ENCODE peak calls at places on chromosomes 6 and 20, in five cellular contexts. One of them, this sample, is unnamed.

GRCh38 chr6:13787146-13787545 is 27.2 kb downstream of the MCUR1 start:
- DNase-seq in HCEC 1CT: no peak
- DNase-seq in neural crest cell: peak
- DNase-seq in GM20000: no peak
- DNase-seq in midbrain: no peak
- DNase-seq in this sample: peak

GRCh38 chr20:19625416-19625815 is 132.6 kb upstream of the RIN2 start:
- DNase-seq in HCEC 1CT: no peak
- DNase-seq in midbrain: no peak
- DNase-seq in GM20000: no peak
- DNase-seq in neural crest cell: no peak
- DNase-seq in this sample: no peak

GRCh38 chr20:31560094-31560899 is 44.8 kb upstream of the ID1 start:
- DNase-seq in HCEC 1CT: peak
- DNase-seq in neural crest cell: peak
- DNase-seq in GM20000: peak
- DNase-seq in midbrain: peak
- DNase-seq in this sample: peak

GRCh38 chr20:45080867-45081616 is 19.9 kb downstream of the KCNS1 start:
- DNase-seq in HCEC 1CT: peak
- DNase-seq in neural crest cell: no peak
- DNase-seq in GM20000: no peak
- DNase-seq in midbrain: no peak
- DNase-seq in this sample: peak

GRCh38 chr20:20204326-20204725 is 152.0 kb downstream of the CFAP61 start:
- DNase-seq in neural crest cell: no peak
- DNase-seq in midbrain: no peak
- DNase-seq in GM20000: no peak
- DNase-seq in HCEC 1CT: no peak
- DNase-seq in this sample: no peak

GRCh38 chr6:31204751-31205145 is 34.3 kb upstream of the POU5F1 start:
- DNase-seq in midbrain: no peak
- DNase-seq in GM20000: no peak
- DNase-seq in neural crest cell: no peak
- DNase-seq in HCEC 1CT: no peak
- DNase-seq in this sample: no peak

GRCh38 chr20:35121186-35121585 is 25.9 kb downstream of the EDEM2 start:
- DNase-seq in neural crest cell: no peak
- DNase-seq in midbrain: no peak
- DNase-seq in GM20000: no peak
- DNase-seq in HCEC 1CT: no peak
- DNase-seq in this sample: no peak

GRCh38 chr6:111651185-111652034 is 45.7 kb upstream of the TRAF3IP2 start:
- DNase-seq in neural crest cell: no peak
- DNase-seq in midbrain: no peak
- DNase-seq in HCEC 1CT: no peak
- DNase-seq in GM20000: no peak
- DNase-seq in this sample: no peak

GRCh38 chr6:35165630-35166071 is 24.5 kb upstream of the TCP11 start:
- DNase-seq in midbrain: no peak
- DNase-seq in GM20000: no peak
- DNase-seq in HCEC 1CT: peak
- DNase-seq in neural crest cell: no peak
- DNase-seq in this sample: no peak

GRCh38 chr6:99822741-99823512 is 171.1 kb downstream of the MCHR2 start:
- DNase-seq in HCEC 1CT: peak
- DNase-seq in midbrain: peak
- DNase-seq in GM20000: peak
- DNase-seq in neural crest cell: peak
- DNase-seq in this sample: peak